ENCODE peak calls at places on chromosomes 11 and 22, in six cellular contexts. D is A549, U is GM12878, A is endothelial cell of umbilical vein, I is HepG2, G is K562. T is an unnamed sample.

GRCh38 chr11:57536947-57537654 is at the start of gene SMTNL1:
- DNase-seq in D (no peak), U (no peak), A (no peak), I (no peak), G (no peak), T (no peak)

GRCh38 chr22:49199224-49199623 is 628.4 kb downstream of the BRD1 start:
- DNase-seq in D (no peak), U (no peak), A (no peak), I (no peak), G (no peak), T (no peak)

GRCh38 chr11:13091373-13091772 is 82.3 kb downstream of the RASSF10 start:
- DNase-seq in D (no peak), U (no peak), A (no peak), I (no peak), G (peak; percentile 47), T (no peak)

GRCh38 chr11:47124675-47125074 is 52.0 kb downstream of the ARFGAP2 start:
- DNase-seq in D (no peak), U (no peak), A (peak; percentile 23), I (no peak), G (no peak), T (no peak)

GRCh38 chr22:31287818-31288495 is 4.3 kb downstream of the PIK3IP1 start:
- DNase-seq in D (no peak), U (no peak), A (no peak), I (no peak), G (no peak), T (peak; percentile 40)

GRCh38 chr11:114416441-114416928 is 16.0 kb downstream of the RBM7 start:
- DNase-seq in D (no peak), U (no peak), A (no peak), I (no peak), G (no peak), T (no peak)

GRCh38 chr11:71395010-71395560 is 53.1 kb downstream of the DHCR7 start:
- DNase-seq in D (no peak), U (no peak), A (no peak), I (no peak), G (no peak), T (no peak)

GRCh38 chr11:76686261-76687079 is 15.9 kb upstream of the LRRC32 start:
- DNase-seq in D (no peak), U (no peak), A (no peak), I (no peak), G (no peak), T (no peak)

GRCh38 chr11:1084561-1085439 is 10.1 kb downstream of the MUC2 start:
- DNase-seq in D (no peak), U (no peak), A (no peak), I (no peak), G (no peak), T (peak; percentile 44)

GRCh38 chr22:35400335-35400680 is 368 bp downstream of the MCM5 start:
- DNase-seq in D (no peak), U (no peak), A (no peak), I (no peak), G (peak; percentile 12), T (no peak)

GRCh38 chr11:103070142-103070541 is 21.8 kb downstream of the DCUN1D5 start:
- DNase-seq in D (no peak), U (no peak), A (peak; percentile 25), I (no peak), G (no peak), T (no peak)

GRCh38 chr11:8867035-8867434 is 44.0 kb upstream of the AKIP1 start:
- DNase-seq in D (no peak), U (no peak), A (no peak), I (no peak), G (no peak), T (no peak)

GRCh38 chr11:24697722-24698121 is 200.9 kb downstream of the LUZP2 start:
- DNase-seq in D (no peak), U (no peak), A (peak; percentile 59), I (no peak), G (no peak), T (no peak)

GRCh38 chr11:113376156-113376555 is 11.4 kb upstream of the ANKK1 start:
- DNase-seq in D (no peak), U (no peak), A (no peak), I (no peak), G (no peak), T (peak; percentile 23)

DNA sequence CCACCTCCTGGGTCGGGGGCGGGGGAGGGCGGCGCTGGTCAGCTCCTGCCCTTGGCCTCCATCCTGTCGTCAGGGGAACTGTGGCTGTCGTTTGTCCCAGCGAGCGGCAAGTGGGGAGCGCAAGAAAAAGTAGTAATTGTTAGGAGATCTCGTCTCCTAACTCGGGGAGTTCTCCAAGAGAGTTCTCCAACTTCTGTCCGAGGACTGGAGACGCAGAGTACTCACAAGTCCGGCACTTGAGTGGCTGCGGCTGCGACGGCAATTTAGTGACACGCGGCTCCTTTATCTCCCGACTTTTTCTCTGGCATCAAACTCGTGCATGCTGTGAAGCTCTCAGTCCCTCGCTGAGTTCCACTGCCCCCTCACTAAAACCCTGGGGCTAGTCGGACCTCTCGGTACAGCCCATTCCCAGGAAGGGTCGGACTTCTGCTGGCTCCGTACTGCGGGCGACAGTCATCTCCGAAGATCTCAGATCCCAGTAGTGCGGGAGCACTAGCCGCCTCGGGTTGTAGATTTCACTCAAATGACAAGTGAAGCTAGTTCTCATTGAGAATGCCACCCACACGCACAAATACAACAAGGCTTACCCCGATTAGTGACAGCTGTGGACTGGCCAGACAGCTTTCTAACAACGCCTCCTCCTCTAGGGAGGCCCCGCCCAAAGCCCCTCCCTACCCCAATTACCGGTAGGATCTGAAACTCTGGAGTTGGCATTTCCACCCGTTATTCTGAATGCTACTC is at the start of gene PGR:
- DNase-seq in D (no peak), U (no peak), A (no peak), I (no peak), G (peak; percentile 65), T (no peak)
- TF ChIP-seq MYC in D (no peak), U (no peak), A (no peak), I (no peak), G (no peak), T (no peak)

DNA sequence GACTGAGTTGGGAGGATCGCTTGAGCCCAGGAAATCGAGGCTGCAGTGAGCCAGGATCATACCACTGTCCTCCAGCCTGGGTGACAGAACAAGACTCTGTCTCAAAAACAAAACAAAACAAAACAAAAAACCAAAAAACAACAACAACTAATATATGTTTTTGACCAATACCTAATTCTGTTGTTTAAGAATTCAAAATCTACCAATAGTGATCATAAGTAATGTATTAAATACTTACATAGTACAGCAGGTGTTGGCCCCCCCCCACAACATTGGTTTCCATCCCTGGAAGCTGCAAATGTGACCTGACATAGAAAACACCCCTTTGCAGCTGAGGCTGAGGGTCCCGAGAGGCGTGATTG is 74.7 kb downstream of the KCNQ1 start:
- DNase-seq in D (no peak), U (no peak), A (no peak), I (no peak), G (no peak), T (no peak)
- TF ChIP-seq CTCF in D (no peak), U (no peak), A (no peak), I (no peak), G (no peak), T (no peak)

GRCh38 chr22:19178065-19178658 is 374 bp downstream of the SLC25A1 start:
- DNase-seq in D (no peak), U (no peak), A (peak; percentile 46), I (peak; percentile 21), G (peak; percentile 91), T (peak; percentile 66)

GRCh38 chr22:19176175-19176630 is 2.3 kb downstream of the SLC25A1 start:
- DNase-seq in D (no peak), U (no peak), A (no peak), I (no peak), G (no peak), T (no peak)

GRCh38 chr22:19176732-19177131 is 1.8 kb downstream of the SLC25A1 start:
- DNase-seq in D (no peak), U (no peak), A (no peak), I (no peak), G (no peak), T (peak; percentile 28)

GRCh38 chr22:19178659-19179471 is at the start of gene SLC25A1:
- DNase-seq in D (peak; percentile 83), U (peak; percentile 39), A (peak; percentile 88), I (peak; percentile 83), G (peak; percentile 100), T (peak; percentile 88)

GRCh38 chr22:19177164-19178064 is 1.1 kb downstream of the SLC25A1 start:
- DNase-seq in D (no peak), U (no peak), A (no peak), I (no peak), G (no peak), T (no peak)
- H3K4me3 ChIP-seq in D (peak overlapping the region; percentile 80), U (peak overlapping the region; percentile 76), A (peak overlapping the region; percentile 89), I (peak overlapping the region; percentile 92), G (peak overlapping the region; percentile 76), T (peak overlapping the region; percentile 49)

DNA sequence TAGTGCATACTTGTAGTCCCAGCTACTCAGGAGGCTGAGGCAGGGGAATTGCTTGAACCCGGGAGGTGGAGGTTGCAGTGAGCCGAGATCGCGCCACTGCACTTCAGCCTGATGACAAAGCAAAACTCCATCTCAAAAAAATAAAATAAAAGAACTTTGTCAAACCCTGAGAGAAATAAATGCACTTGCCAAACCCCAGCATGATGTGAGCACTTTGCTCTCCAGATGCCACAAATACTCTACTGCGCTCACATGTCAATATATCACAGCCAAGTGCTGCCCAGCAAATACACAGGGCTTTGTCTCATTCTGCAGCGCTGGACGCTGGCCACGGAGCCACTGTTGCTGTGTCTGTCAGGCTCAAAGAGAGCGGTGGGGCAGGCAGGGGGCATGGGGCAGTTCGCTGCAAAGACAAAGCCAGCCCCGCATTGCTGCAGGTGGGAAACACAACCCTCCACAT is 45.1 kb downstream of the AHNAK start:
- DNase-seq in D (no peak), U (no peak), A (peak; percentile 44), I (peak; percentile 72), G (no peak), T (no peak)
- TF ChIP-seq MYC in D (no peak), U (no peak), A (no peak), I (no peak), G (no peak), T (no peak)

GRCh38 chr11:36313073-36313472 is 17.0 kb downstream of the PRR5L start:
- DNase-seq in D (no peak), U (no peak), A (no peak), I (no peak), G (no peak), T (no peak)

GRCh38 chr11:36313750-36314500 is 17.8 kb downstream of the PRR5L start:
- DNase-seq in D (no peak), U (no peak), A (no peak), I (no peak), G (no peak), T (peak; percentile 62)

GRCh38 chr11:36312593-36312990 is 16.5 kb downstream of the PRR5L start:
- DNase-seq in D (peak; percentile 42), U (no peak), A (no peak), I (no peak), G (no peak), T (peak; percentile 90)

GRCh38 chr11:36317992-36318391 is 21.9 kb downstream of the PRR5L start:
- DNase-seq in D (no peak), U (no peak), A (no peak), I (no peak), G (no peak), T (no peak)

GRCh38 chr11:36316049-36316448 is 20.0 kb downstream of the PRR5L start:
- DNase-seq in D (no peak), U (no peak), A (no peak), I (no peak), G (no peak), T (no peak)
- TF ChIP-seq CTCF in D (no peak), U (no peak), A (no peak), I (no peak), G (no peak), T (no peak)

GRCh38 chr22:16807109-16807508 is 18.1 kb downstream of the XKR3 start:
- DNase-seq in D (no peak), U (no peak), A (no peak), I (no peak), G (no peak), T (no peak)
- H3K4me3 ChIP-seq in D (no peak overlapping the region), U (no peak overlapping the region), A (no peak overlapping the region), I (no peak overlapping the region), G (no peak overlapping the region), T (no peak overlapping the region)